ENCODE peak calls at places on chromosomes 6 and 20, in five cellular contexts. V is CD8-positive, alpha-beta memory T cell; R is transverse colon; F is fibroblast of pulmonary artery; I is Panc1. X is an unnamed sample.

GRCh38 chr20:32535953-32536823 is 48.9 kb downstream of the NOL4L start:
- DNase-seq in V (peak), R (peak), F (no peak), I (no peak), X (no peak)

GRCh38 chr20:10047427-10047826 is 12.6 kb downstream of the ANKEF1 start:
- DNase-seq in V (no peak), R (no peak), F (peak), I (no peak), X (no peak)

GRCh38 chr6:180295-180694 is 112.0 kb upstream of the DUSP22 start:
- DNase-seq in V (no peak), R (no peak), F (no peak), I (no peak), X (no peak)

GRCh38 chr20:44624743-44625271 is 26.7 kb downstream of the ADA start:
- DNase-seq in V (no peak), R (no peak), F (no peak), I (no peak), X (no peak)

GRCh38 chr20:10864076-10864672 is 190.4 kb upstream of the JAG1 start:
- DNase-seq in V (no peak), R (peak), F (peak), I (no peak), X (peak)

GRCh38 chr20:50295762-50296449 is 105.3 kb downstream of the CEBPB start:
- DNase-seq in V (no peak), R (no peak), F (no peak), I (no peak), X (no peak)

GRCh38 chr6:166258854-166259276 is 49.3 kb downstream of the PRR18 start:
- DNase-seq in V (no peak), R (peak), F (no peak), I (no peak), X (no peak)

GRCh38 chr6:157911278-157911677 is 70.4 kb upstream of the SYNJ2 start:
- DNase-seq in V (no peak), R (no peak), F (no peak), I (no peak), X (no peak)

GRCh38 chr6:98486052-98486451 is 348.3 kb upstream of the POU3F2 start:
- DNase-seq in V (no peak), R (no peak), F (no peak), I (no peak), X (no peak)

GRCh38 chr6:69294407-69294806 is 502.4 kb downstream of the LMBRD1 start:
- DNase-seq in V (no peak), R (no peak), F (no peak), I (no peak), X (no peak)

GRCh38 chr6:157323924-157324276 is 581 bp upstream of the TMEM242 start:
- DNase-seq in V (no peak), R (peak), F (peak), I (peak), X (peak)

GRCh38 chr20:58890454-58891075 is 38.0 kb downstream of the GNAS start:
- DNase-seq in V (peak), R (peak), F (peak), I (no peak), X (peak)

GRCh38 chr6:17983712-17984111 is 3.7 kb downstream of the KIF13A start:
- DNase-seq in V (no peak), R (no peak), F (no peak), I (no peak), X (no peak)
- H3K4me3 ChIP-seq in V (no peak), R (no peak), F (no peak), I (no peak), X (no peak)

GRCh38 chr20:51426879-51427624 is 115.5 kb downstream of the NFATC2 start:
- DNase-seq in V (peak), R (no peak), F (no peak), I (no peak), X (no peak)

GRCh38 chr20:51429696-51430095 is 112.8 kb downstream of the NFATC2 start:
- DNase-seq in V (no peak), R (no peak), F (no peak), I (no peak), X (no peak)

GRCh38 chr20:51429144-51429482 is 113.4 kb downstream of the NFATC2 start:
- DNase-seq in V (no peak), R (no peak), F (no peak), I (no peak), X (no peak)

GRCh38 chr20:51428451-51429143 is 113.9 kb downstream of the NFATC2 start:
- DNase-seq in V (no peak), R (peak), F (peak), I (no peak), X (peak)

GRCh38 chr20:51427625-51428291 is 114.8 kb downstream of the NFATC2 start:
- DNase-seq in V (no peak), R (no peak), F (no peak), I (no peak), X (no peak)
- H3K4me3 ChIP-seq in V (no peak), R (no peak), F (no peak), I (no peak), X (no peak)

GRCh38 chr20:53867741-53868351 is 202.5 kb downstream of the BCAS1 start:
- DNase-seq in V (no peak), R (no peak), F (no peak), I (no peak), X (no peak)
- H3K4me3 ChIP-seq in V (no peak), R (no peak), F (no peak), I (no peak), X (no peak)

DNA sequence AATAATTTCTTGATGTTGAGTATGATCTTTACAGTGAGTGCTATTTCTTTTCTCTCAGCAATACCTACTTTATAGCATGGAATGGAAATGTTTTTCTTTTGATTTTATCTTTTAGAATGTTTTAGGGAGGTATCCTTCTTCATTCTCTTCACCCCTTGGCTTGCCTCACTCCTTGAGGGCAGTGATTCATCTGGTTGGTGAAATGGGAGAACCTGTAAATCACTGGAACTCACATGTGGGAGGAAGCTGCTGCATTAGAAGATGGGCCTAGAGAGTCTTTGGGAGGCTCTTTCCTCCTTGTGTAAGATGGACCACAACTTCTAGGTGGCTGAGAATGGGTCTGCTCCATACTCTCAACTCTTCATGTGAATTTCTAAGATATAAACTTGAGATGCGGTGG is 244.8 kb upstream of the SYNCRIP start:
- DNase-seq in V (no peak), R (no peak), F (no peak), I (no peak), X (no peak)
- H3K4me3 ChIP-seq in V (no peak), R (no peak), F (no peak), I (no peak), X (no peak)

GRCh38 chr6:3753228-3753795 is 1.8 kb upstream of the PXDC1 start:
- DNase-seq in V (no peak), R (no peak), F (no peak), I (no peak), X (no peak)
- H3K4me3 ChIP-seq in V (no peak), R (no peak), F (no peak), I (no peak), X (no peak)

DNA sequence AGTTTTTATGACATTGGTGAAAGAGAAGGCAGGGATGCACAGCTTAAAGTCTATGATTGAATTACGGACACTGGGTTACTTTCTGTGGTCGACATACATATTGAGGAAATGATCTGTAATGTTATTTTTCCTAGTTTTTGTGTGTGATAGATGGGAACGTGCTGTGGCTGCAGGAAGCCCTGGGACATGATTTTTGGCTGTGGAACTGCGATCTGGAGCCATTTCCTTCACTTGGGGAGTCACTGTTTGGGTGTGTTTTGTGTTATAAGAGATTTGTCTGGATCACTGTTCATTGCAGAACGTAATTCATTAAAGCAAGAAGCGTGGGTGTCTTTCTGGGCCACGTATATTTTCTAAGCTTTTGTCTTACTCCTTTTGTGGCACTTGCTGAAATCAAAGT is 59.7 kb downstream of the TIAM2 start:
- DNase-seq in V (no peak), R (no peak), F (no peak), I (no peak), X (peak)
- H3K4me3 ChIP-seq in V (no peak), R (no peak), F (no peak), I (no peak), X (no peak)

GRCh38 chr6:115551510-115551909 is 509.2 kb downstream of the FRK start:
- DNase-seq in V (no peak), R (no peak), F (no peak), I (no peak), X (no peak)

DNA sequence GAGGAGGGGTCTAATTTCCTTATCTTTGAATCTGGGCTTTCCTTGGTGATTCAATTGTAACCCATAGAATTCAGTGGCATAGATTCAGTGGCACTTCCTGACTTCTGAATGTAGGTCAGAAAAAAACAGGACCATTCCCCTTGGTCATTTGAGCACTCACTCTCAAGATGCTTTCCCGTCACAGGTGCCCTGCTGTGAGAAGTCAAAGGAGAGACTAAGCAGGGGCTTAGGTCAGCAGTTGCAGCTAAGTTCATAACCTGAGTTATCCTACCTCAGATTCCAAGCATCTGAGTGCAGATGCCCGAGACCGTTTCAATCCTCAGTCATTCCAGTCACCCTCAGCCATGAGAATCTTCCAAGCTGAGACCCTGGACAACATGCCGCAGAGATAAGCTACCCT is 506.6 kb downstream of the FRK start:
- DNase-seq in V (no peak), R (no peak), F (no peak), I (no peak), X (no peak)
- H3K4me3 ChIP-seq in V (no peak), R (no peak), F (no peak), I (no peak), X (no peak)

GRCh38 chr6:32151131-32151884 is 431 bp downstream of the PRRT1 start:
- DNase-seq in V (no peak), R (no peak), F (no peak), I (no peak), X (no peak)
- H3K4me3 ChIP-seq in V (peak), R (peak), F (peak), I (peak), X (peak)

DNA sequence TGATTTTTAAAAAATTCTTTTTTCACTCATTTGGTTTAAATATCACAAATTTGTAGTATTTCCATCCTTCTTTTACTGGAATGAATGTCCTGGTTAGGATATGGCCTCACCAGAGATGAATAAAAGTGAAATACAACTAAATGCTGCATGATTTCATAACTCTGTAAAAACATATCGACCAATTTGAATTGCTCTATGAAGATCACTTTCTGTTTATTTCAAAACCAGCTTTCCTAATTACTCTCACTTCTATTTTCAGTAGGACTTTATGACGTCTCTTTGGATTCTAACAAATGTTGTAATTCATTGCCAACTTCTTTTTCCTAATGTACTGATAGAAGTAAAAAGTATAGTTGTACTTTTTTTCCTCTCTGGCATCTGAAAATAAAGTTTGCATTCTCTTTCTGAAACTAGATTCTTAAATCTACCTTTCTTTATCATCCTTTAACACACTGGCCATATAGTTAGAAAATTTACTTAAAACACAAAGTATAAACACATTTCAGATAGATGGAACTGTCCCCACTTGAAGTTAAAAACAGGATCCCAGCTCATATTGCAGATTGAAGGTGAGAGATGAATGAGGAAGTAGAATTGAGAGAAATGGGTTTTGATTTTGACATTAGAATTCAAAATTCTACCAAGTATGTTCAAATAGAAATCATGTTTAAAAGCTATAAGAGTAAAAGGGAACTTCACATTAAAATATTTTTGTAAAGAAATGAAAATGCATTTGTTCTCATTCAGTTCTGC is 40.3 kb upstream of the IL20RA start:
- DNase-seq in V (no peak), R (no peak), F (no peak), I (no peak), X (no peak)
- H3K4me3 ChIP-seq in V (no peak), R (no peak), F (no peak), I (no peak), X (no peak)

X was measured in fibroblast of the aortic adventitia.